ENCODE peak calls at places on chromosomes 11 and 22, in four cellular contexts. One of them, this sample, is unnamed.

GRCh38 chr11:66696186-66696585 is 18.5 kb upstream of the RBM4B start:
- DNase-seq in fibroblast of pulmonary artery: no peak
- DNase-seq in fibroblast of mammary gland: no peak
- DNase-seq in epithelial cell of esophagus: no peak
- DNase-seq in this sample: no peak

GRCh38 chr11:86589856-86590589 is 82.4 kb downstream of the ME3 start:
- DNase-seq in epithelial cell of esophagus: no peak
- DNase-seq in fibroblast of mammary gland: no peak
- DNase-seq in fibroblast of pulmonary artery: no peak
- DNase-seq in this sample: no peak

GRCh38 chr22:23219787-23220484 is 39.6 kb downstream of the BCR start:
- DNase-seq in fibroblast of pulmonary artery: peak
- DNase-seq in fibroblast of mammary gland: peak
- DNase-seq in epithelial cell of esophagus: peak
- DNase-seq in this sample: no peak

GRCh38 chr11:133115099-133115498 is 417.2 kb downstream of the OPCML start:
- DNase-seq in fibroblast of mammary gland: no peak
- DNase-seq in fibroblast of pulmonary artery: no peak
- DNase-seq in epithelial cell of esophagus: no peak
- DNase-seq in this sample: no peak

GRCh38 chr22:37529652-37530345 is 10.6 kb upstream of the CARD10 start:
- DNase-seq in fibroblast of mammary gland: no peak
- DNase-seq in epithelial cell of esophagus: peak
- DNase-seq in fibroblast of pulmonary artery: no peak
- DNase-seq in this sample: no peak

GRCh38 chr11:109752212-109752825 is 330.3 kb downstream of the C11orf87 start:
- DNase-seq in epithelial cell of esophagus: no peak
- DNase-seq in fibroblast of pulmonary artery: no peak
- DNase-seq in fibroblast of mammary gland: no peak
- DNase-seq in this sample: no peak

GRCh38 chr22:44701824-44702478 is at the start of gene PRR5:
- DNase-seq in epithelial cell of esophagus: peak
- DNase-seq in fibroblast of pulmonary artery: peak
- DNase-seq in fibroblast of mammary gland: peak
- DNase-seq in this sample: peak

GRCh38 chr11:88827018-88827676 is 238.6 kb downstream of the GRM5 start:
- DNase-seq in epithelial cell of esophagus: peak
- DNase-seq in fibroblast of mammary gland: peak
- DNase-seq in fibroblast of pulmonary artery: no peak
- DNase-seq in this sample: no peak

GRCh38 chr11:127939000-127939399 is 648.4 kb downstream of the ETS1 start:
- DNase-seq in fibroblast of pulmonary artery: no peak
- DNase-seq in fibroblast of mammary gland: no peak
- DNase-seq in epithelial cell of esophagus: peak
- DNase-seq in this sample: no peak

GRCh38 chr22:46592390-46592872 is 27.8 kb upstream of the GRAMD4 start:
- DNase-seq in epithelial cell of esophagus: no peak
- DNase-seq in fibroblast of mammary gland: peak
- DNase-seq in fibroblast of pulmonary artery: peak
- DNase-seq in this sample: peak

GRCh38 chr22:36156119-36156514 is 4.4 kb downstream of the APOL3 start:
- DNase-seq in fibroblast of mammary gland: no peak
- DNase-seq in fibroblast of pulmonary artery: no peak
- DNase-seq in epithelial cell of esophagus: no peak
- DNase-seq in this sample: no peak

GRCh38 chr11:126862664-126863247 is 137.8 kb downstream of the KIRREL3 start:
- DNase-seq in epithelial cell of esophagus: no peak
- DNase-seq in fibroblast of mammary gland: no peak
- DNase-seq in fibroblast of pulmonary artery: no peak
- DNase-seq in this sample: no peak

GRCh38 chr11:86161373-86162255 is 82.9 kb upstream of the EED start:
- DNase-seq in epithelial cell of esophagus: no peak
- DNase-seq in fibroblast of mammary gland: no peak
- DNase-seq in fibroblast of pulmonary artery: no peak
- DNase-seq in this sample: no peak

GRCh38 chr11:103326070-103326794 is 217.0 kb downstream of the DYNC2H1 start:
- DNase-seq in fibroblast of pulmonary artery: peak
- DNase-seq in fibroblast of mammary gland: peak
- DNase-seq in epithelial cell of esophagus: peak
- DNase-seq in this sample: peak

GRCh38 chr11:44400431-44400830 is 90.5 kb upstream of the ALX4 start:
- DNase-seq in fibroblast of pulmonary artery: no peak
- DNase-seq in epithelial cell of esophagus: no peak
- DNase-seq in fibroblast of mammary gland: no peak
- DNase-seq in this sample: no peak

GRCh38 chr22:31135706-31136105 is 4.6 kb downstream of the PLA2G3 start:
- DNase-seq in fibroblast of pulmonary artery: no peak
- DNase-seq in fibroblast of mammary gland: no peak
- DNase-seq in epithelial cell of esophagus: no peak
- DNase-seq in this sample: no peak

GRCh38 chr11:122440783-122441701 is 214.5 kb upstream of the UBASH3B start:
- DNase-seq in fibroblast of mammary gland: no peak
- DNase-seq in epithelial cell of esophagus: no peak
- DNase-seq in fibroblast of pulmonary artery: peak
- DNase-seq in this sample: no peak

GRCh38 chr22:37080438-37080837 is 28.9 kb downstream of the KCTD17 start:
- DNase-seq in fibroblast of pulmonary artery: no peak
- DNase-seq in fibroblast of mammary gland: no peak
- DNase-seq in epithelial cell of esophagus: no peak
- DNase-seq in this sample: no peak

GRCh38 chr22:41001722-41002122 is 50.5 kb downstream of the RBX1 start:
- DNase-seq in epithelial cell of esophagus: peak
- DNase-seq in fibroblast of mammary gland: peak
- DNase-seq in fibroblast of pulmonary artery: peak
- DNase-seq in this sample: peak

GRCh38 chr11:44733877-44734276 is 7.1 kb downstream of the TSPAN18 start:
- DNase-seq in epithelial cell of esophagus: no peak
- DNase-seq in fibroblast of pulmonary artery: no peak
- DNase-seq in fibroblast of mammary gland: no peak
- DNase-seq in this sample: no peak

GRCh38 chr11:7278314-7278917 is 26.7 kb downstream of the SYT9 start:
- DNase-seq in fibroblast of mammary gland: peak
- DNase-seq in epithelial cell of esophagus: peak
- DNase-seq in fibroblast of pulmonary artery: peak
- DNase-seq in this sample: peak

GRCh38 chr11:129720156-129720555 is 95.5 kb upstream of the TMEM45B start:
- DNase-seq in fibroblast of pulmonary artery: no peak
- DNase-seq in epithelial cell of esophagus: no peak
- DNase-seq in fibroblast of mammary gland: no peak
- DNase-seq in this sample: no peak

GRCh38 chr11:105524286-105524685 is 85.6 kb upstream of the GRIA4 start:
- DNase-seq in fibroblast of pulmonary artery: no peak
- DNase-seq in epithelial cell of esophagus: no peak
- DNase-seq in fibroblast of mammary gland: no peak
- DNase-seq in this sample: no peak

GRCh38 chr22:25008666-25009065 is 56.1 kb downstream of the KIAA1671 start:
- DNase-seq in fibroblast of mammary gland: no peak
- DNase-seq in epithelial cell of esophagus: peak
- DNase-seq in fibroblast of pulmonary artery: no peak
- DNase-seq in this sample: no peak

GRCh38 chr22:44577391-44578114 is 79.5 kb upstream of the RTL6 start:
- DNase-seq in fibroblast of pulmonary artery: no peak
- DNase-seq in epithelial cell of esophagus: no peak
- DNase-seq in fibroblast of mammary gland: no peak
- DNase-seq in this sample: no peak

GRCh38 chr11:6674856-6675255 is 8.3 kb downstream of the MRPL17 start:
- DNase-seq in fibroblast of mammary gland: no peak
- DNase-seq in fibroblast of pulmonary artery: no peak
- DNase-seq in epithelial cell of esophagus: no peak
- DNase-seq in this sample: no peak

GRCh38 chr11:22786475-22786874 is 43.1 kb downstream of the SVIP start:
- DNase-seq in fibroblast of pulmonary artery: no peak
- DNase-seq in epithelial cell of esophagus: no peak
- DNase-seq in fibroblast of mammary gland: no peak
- DNase-seq in this sample: no peak

GRCh38 chr11:112540261-112540660 is 279.6 kb upstream of the PLET1 start:
- DNase-seq in fibroblast of mammary gland: no peak
- DNase-seq in epithelial cell of esophagus: no peak
- DNase-seq in fibroblast of pulmonary artery: no peak
- DNase-seq in this sample: no peak

GRCh38 chr11:127074151-127074761 is 73.7 kb upstream of the KIRREL3 start:
- DNase-seq in fibroblast of pulmonary artery: peak
- DNase-seq in epithelial cell of esophagus: peak
- DNase-seq in fibroblast of mammary gland: peak
- DNase-seq in this sample: peak

GRCh38 chr11:15907806-15908205 is 448.5 kb downstream of the SOX6 start:
- DNase-seq in epithelial cell of esophagus: no peak
- DNase-seq in fibroblast of pulmonary artery: no peak
- DNase-seq in fibroblast of mammary gland: no peak
- DNase-seq in this sample: no peak

GRCh38 chr22:25393121-25393805 is 171.2 kb upstream of the GRK3 start:
- DNase-seq in epithelial cell of esophagus: no peak
- DNase-seq in fibroblast of pulmonary artery: no peak
- DNase-seq in fibroblast of mammary gland: no peak
- DNase-seq in this sample: no peak

GRCh38 chr11:46295312-46295995 is 18.0 kb downstream of the CREB3L1 start:
- DNase-seq in fibroblast of pulmonary artery: peak
- DNase-seq in fibroblast of mammary gland: peak
- DNase-seq in epithelial cell of esophagus: peak
- DNase-seq in this sample: no peak

DNA sequence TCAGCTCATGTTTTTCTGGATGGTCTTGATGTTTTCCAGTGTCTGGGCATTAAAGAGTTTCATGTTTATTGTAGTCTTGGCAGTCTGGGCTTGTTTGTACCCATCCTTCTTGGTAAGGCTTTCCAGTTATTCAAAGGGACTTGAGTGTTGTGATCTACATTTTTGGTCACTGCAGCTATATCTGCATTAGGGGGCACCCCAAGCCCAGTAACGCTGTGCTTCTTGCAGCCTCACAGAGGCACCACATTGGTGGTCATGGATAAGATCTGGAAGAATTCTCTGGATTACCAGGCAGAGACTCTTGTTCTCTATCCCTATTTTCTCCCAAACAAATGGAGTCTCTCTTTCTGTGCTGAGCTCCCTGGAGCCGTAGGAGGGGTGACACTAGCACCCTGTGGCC is 451.5 kb upstream of the FAT3 start:
- DNase-seq in fibroblast of mammary gland: no peak
- DNase-seq in fibroblast of pulmonary artery: peak
- DNase-seq in epithelial cell of esophagus: no peak
- DNase-seq in this sample: peak
- TF ChIP-seq CTCF in fibroblast of mammary gland: no peak
- TF ChIP-seq CTCF in fibroblast of pulmonary artery: peak
- TF ChIP-seq CTCF in epithelial cell of esophagus: no peak
- TF ChIP-seq CTCF in this sample: no peak

GRCh38 chr11:134939046-134939445 is 527.0 kb upstream of the B3GAT1 start:
- DNase-seq in fibroblast of pulmonary artery: no peak
- DNase-seq in epithelial cell of esophagus: no peak
- DNase-seq in fibroblast of mammary gland: no peak
- DNase-seq in this sample: no peak

GRCh38 chr11:134940441-134941125 is 528.5 kb upstream of the B3GAT1 start:
- DNase-seq in fibroblast of mammary gland: no peak
- DNase-seq in fibroblast of pulmonary artery: no peak
- DNase-seq in epithelial cell of esophagus: no peak
- DNase-seq in this sample: no peak

GRCh38 chr11:134938212-134938611 is 526.2 kb upstream of the B3GAT1 start:
- DNase-seq in fibroblast of pulmonary artery: no peak
- DNase-seq in fibroblast of mammary gland: no peak
- DNase-seq in epithelial cell of esophagus: no peak
- DNase-seq in this sample: no peak

GRCh38 chr11:134942633-134943032 is 530.6 kb upstream of the B3GAT1 start:
- DNase-seq in epithelial cell of esophagus: no peak
- DNase-seq in fibroblast of pulmonary artery: no peak
- DNase-seq in fibroblast of mammary gland: no peak
- DNase-seq in this sample: no peak

DNA sequence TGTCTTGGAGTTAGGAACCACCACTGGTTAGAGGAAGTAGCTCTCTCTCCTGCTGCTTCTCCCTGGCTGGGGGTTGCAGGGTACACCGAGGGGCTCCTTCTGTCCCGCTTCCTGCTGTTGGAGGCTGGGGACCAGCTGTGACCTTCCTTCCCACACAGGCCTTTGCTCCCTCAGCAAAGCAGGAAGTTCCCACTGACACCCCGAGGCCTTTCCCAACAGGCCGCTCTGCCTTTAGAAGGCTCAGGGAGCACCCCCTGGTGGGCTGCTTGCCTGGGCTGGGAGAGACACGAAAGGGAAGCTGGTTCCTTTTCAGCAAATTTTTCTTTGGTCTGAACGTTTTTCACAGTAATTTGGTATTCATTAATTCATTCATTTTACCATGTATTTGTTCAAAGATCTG is 527.9 kb upstream of the B3GAT1 start:
- DNase-seq in fibroblast of mammary gland: no peak
- DNase-seq in fibroblast of pulmonary artery: no peak
- DNase-seq in epithelial cell of esophagus: no peak
- DNase-seq in this sample: no peak
- TF ChIP-seq CTCF in fibroblast of mammary gland: no peak
- TF ChIP-seq CTCF in fibroblast of pulmonary artery: no peak
- TF ChIP-seq CTCF in epithelial cell of esophagus: no peak
- TF ChIP-seq CTCF in this sample: no peak

GRCh38 chr11:94007426-94007825 is 13.7 kb upstream of the HEPHL1 start:
- DNase-seq in fibroblast of pulmonary artery: no peak
- DNase-seq in fibroblast of mammary gland: no peak
- DNase-seq in epithelial cell of esophagus: peak
- DNase-seq in this sample: no peak

GRCh38 chr11:94011478-94011877 is 9.7 kb upstream of the HEPHL1 start:
- DNase-seq in fibroblast of pulmonary artery: no peak
- DNase-seq in epithelial cell of esophagus: peak
- DNase-seq in fibroblast of mammary gland: no peak
- DNase-seq in this sample: no peak

GRCh38 chr11:94007906-94008305 is 13.2 kb upstream of the HEPHL1 start:
- DNase-seq in fibroblast of mammary gland: no peak
- DNase-seq in epithelial cell of esophagus: peak
- DNase-seq in fibroblast of pulmonary artery: no peak
- DNase-seq in this sample: no peak

GRCh38 chr11:94010136-94010535 is 11.0 kb upstream of the HEPHL1 start:
- DNase-seq in fibroblast of pulmonary artery: no peak
- DNase-seq in fibroblast of mammary gland: no peak
- DNase-seq in epithelial cell of esophagus: peak
- DNase-seq in this sample: no peak
- TF ChIP-seq CTCF in fibroblast of pulmonary artery: no peak
- TF ChIP-seq CTCF in fibroblast of mammary gland: no peak
- TF ChIP-seq CTCF in epithelial cell of esophagus: no peak
- TF ChIP-seq CTCF in this sample: no peak

DNA sequence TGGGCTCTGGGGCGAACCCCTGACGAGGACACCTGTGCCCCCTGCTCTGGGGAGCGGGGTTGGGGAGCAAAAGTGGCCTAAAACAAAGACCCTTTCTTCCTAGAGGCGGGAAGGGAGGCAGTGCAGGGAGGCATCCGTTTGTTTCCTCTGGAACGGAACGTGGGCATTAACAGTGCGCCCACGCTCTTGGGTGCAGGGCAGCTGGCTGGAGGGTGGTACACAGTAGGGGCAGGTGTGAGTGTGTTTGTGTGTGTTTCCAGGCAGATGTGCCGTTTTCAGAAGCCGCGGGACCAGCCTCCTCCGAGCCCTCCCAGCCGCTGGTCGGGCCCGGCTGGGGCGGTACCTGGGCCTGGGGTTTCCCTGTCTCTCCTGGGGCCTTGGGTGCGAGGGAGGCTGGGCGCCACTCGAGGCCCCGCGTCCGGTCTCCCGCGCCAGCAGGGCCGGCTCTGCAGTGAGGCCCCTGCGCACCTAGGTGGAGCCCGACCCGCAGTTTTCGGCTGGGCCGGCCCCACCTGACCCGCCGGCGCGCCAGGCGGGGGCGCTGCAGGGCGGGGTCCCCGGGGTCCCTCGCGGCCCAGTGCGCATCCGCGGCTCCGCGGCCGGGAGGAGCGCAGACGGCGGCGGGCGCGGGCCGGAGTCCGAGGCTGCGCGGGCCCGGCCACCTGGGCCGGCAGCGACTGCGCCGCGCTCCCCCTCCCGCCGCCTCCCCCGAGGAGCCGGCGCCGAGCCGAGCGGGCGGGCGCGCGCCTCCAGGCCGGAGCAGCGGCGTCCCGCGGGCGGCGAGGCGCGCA is 1252.7 kb downstream of the BRD1 start:
- DNase-seq in epithelial cell of esophagus: no peak
- DNase-seq in fibroblast of pulmonary artery: peak
- DNase-seq in fibroblast of mammary gland: no peak
- DNase-seq in this sample: no peak
- TF ChIP-seq CTCF in epithelial cell of esophagus: no peak
- TF ChIP-seq CTCF in fibroblast of pulmonary artery: no peak
- TF ChIP-seq CTCF in fibroblast of mammary gland: no peak
- TF ChIP-seq CTCF in this sample: peak